ENCODE peak calls at places on chromosomes 11 and 22, in six cellular contexts. E, X, N, K, B and C are unnamed samples.

GRCh38 chr11:72232260-72233055 is 7.9 kb downstream of the INPPL1 start:
- DNase-seq in E (no peak), X (no peak), N (no peak), K (no peak), B (no peak), C (no peak)

GRCh38 chr22:45603631-45604030 is 68.0 kb upstream of the ATXN10 start:
- DNase-seq in E (no peak), X (no peak), N (no peak), K (no peak), B (no peak), C (no peak)

GRCh38 chr11:73267921-73268540 is 4.1 kb upstream of the P2RY6 start:
- DNase-seq in E (no peak), X (no peak), N (no peak), K (no peak), B (no peak), C (no peak)

GRCh38 chr11:13859986-13860385 is 102.5 kb upstream of the SPON1 start:
- DNase-seq in E (no peak), X (no peak), N (no peak), K (no peak), B (no peak), C (no peak)

GRCh38 chr11:16606784-16607674 is 131.4 kb upstream of the C11orf58 start:
- DNase-seq in E (peak), X (no peak), N (no peak), K (no peak), B (no peak), C (no peak)

GRCh38 chr22:44613196-44613595 is 88.8 kb upstream of the PRR5 start:
- DNase-seq in E (no peak), X (no peak), N (no peak), K (no peak), B (no peak), C (no peak)

GRCh38 chr11:59197990-59198389 is 14.7 kb downstream of the MPEG1 start:
- DNase-seq in E (peak), X (peak), N (peak), K (no peak), B (peak), C (peak)

GRCh38 chr11:2584812-2585565 is 114.8 kb downstream of the KCNQ1OT1 start:
- DNase-seq in E (no peak), X (no peak), N (no peak), K (no peak), B (no peak), C (no peak)

GRCh38 chr11:16195659-16196058 is 160.7 kb downstream of the SOX6 start:
- DNase-seq in E (peak), X (no peak), N (no peak), K (no peak), B (peak), C (no peak)

GRCh38 chr11:79263001-79263400 is 177.8 kb downstream of the TENM4 start:
- DNase-seq in E (peak), X (no peak), N (no peak), K (no peak), B (no peak), C (no peak)

GRCh38 chr11:94151903-94152677 is 23.4 kb downstream of the PANX1 start:
- DNase-seq in E (peak), X (no peak), N (no peak), K (no peak), B (peak), C (no peak)

GRCh38 chr22:42270512-42271190 is at the start of gene TCF20:
- DNase-seq in E (peak), X (peak), N (no peak), K (peak), B (peak), C (no peak)

GRCh38 chr11:44079376-44079775 is 13.3 kb downstream of the ACCS start:
- DNase-seq in E (no peak), X (no peak), N (no peak), K (no peak), B (no peak), C (no peak)

GRCh38 chr22:38788417-38788816 is 5.5 kb downstream of the DNAL4 start:
- DNase-seq in E (peak), X (peak), N (peak), K (peak), B (peak), C (peak)

GRCh38 chr11:2256293-2256913 is 14.0 kb downstream of the ASCL2 start:
- DNase-seq in E (no peak), X (no peak), N (no peak), K (no peak), B (no peak), C (no peak)

GRCh38 chr11:92316410-92316809 is 91.8 kb downstream of the FAT3 start:
- DNase-seq in E (no peak), X (no peak), N (no peak), K (no peak), B (no peak), C (no peak)

GRCh38 chr22:44666207-44666585 is 35.8 kb upstream of the PRR5 start:
- DNase-seq in E (no peak), X (no peak), N (no peak), K (no peak), B (no peak), C (no peak)

GRCh38 chr11:44950625-44951472 is at the start of gene TP53I11:
- DNase-seq in E (peak), X (peak), N (no peak), K (peak), B (peak), C (peak)

GRCh38 chr11:70611166-70611565 is 212.8 kb downstream of the CTTN start:
- DNase-seq in E (no peak), X (no peak), N (no peak), K (no peak), B (no peak), C (no peak)

GRCh38 chr11:118412921-118413320 is 11.5 kb downstream of the ATP5MG start:
- DNase-seq in E (no peak), X (no peak), N (no peak), K (no peak), B (no peak), C (no peak)

GRCh38 chr11:95337175-95337957 is 106.4 kb upstream of the SESN3 start:
- DNase-seq in E (peak), X (peak), N (peak), K (peak), B (peak), C (peak)

GRCh38 chr22:31347251-31348008 is 1.3 kb upstream of the PATZ1 start:
- DNase-seq in E (peak), X (peak), N (no peak), K (peak), B (peak), C (no peak)

GRCh38 chr11:103888541-103888951 is 147.9 kb upstream of the DDI1 start:
- DNase-seq in E (no peak), X (no peak), N (no peak), K (no peak), B (no peak), C (no peak)

GRCh38 chr11:119055901-119056300 is 1.1 kb downstream of the HYOU1 start:
- DNase-seq in E (peak), X (no peak), N (no peak), K (no peak), B (peak), C (no peak)

GRCh38 chr11:125070699-125071254 is 7.7 kb downstream of the SLC37A2 start:
- DNase-seq in E (peak), X (peak), N (no peak), K (peak), B (peak), C (peak)

GRCh38 chr11:14908214-14908880 is 16.3 kb upstream of the CYP2R1 start:
- DNase-seq in E (peak), X (no peak), N (no peak), K (peak), B (peak), C (no peak)

GRCh38 chr11:118552341-118552740 is 13.4 kb downstream of the IFT46 start:
- DNase-seq in E (no peak), X (no peak), N (no peak), K (no peak), B (no peak), C (no peak)

GRCh38 chr22:46660604-46661201 is 40.5 kb downstream of the GRAMD4 start:
- DNase-seq in E (no peak), X (no peak), N (no peak), K (peak), B (no peak), C (no peak)

GRCh38 chr11:56521955-56522354 is 21.1 kb downstream of the OR5M11 start:
- DNase-seq in E (no peak), X (no peak), N (no peak), K (no peak), B (no peak), C (no peak)

GRCh38 chr11:44104472-44105294 is 9.2 kb downstream of the EXT2 start:
- DNase-seq in E (no peak), X (no peak), N (no peak), K (no peak), B (peak), C (no peak)

GRCh38 chr11:69575296-69576068 is 65.5 kb upstream of the CCND1 start:
- DNase-seq in E (no peak), X (no peak), N (no peak), K (no peak), B (no peak), C (no peak)

DNA sequence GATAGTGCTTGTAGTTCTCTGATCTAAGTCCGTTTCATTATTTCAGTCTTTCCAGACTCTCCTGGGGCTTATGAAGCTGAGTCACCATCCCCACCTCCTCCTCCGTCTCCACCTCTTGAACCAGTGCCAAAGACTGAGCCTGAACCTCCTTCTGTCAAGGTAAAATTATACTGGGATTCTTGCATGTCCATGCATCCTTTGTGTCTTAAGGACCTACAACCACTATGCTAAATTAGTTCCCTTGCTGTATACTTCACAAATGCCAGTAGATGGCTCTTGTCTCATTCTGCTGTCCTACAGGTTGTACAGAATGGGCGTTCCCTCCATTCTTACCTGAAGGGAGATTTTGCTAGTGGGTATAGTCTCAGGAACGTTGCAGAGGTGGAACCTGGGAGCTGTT is 42.2 kb downstream of the POLD3 start:
- DNase-seq in E (peak), X (peak), N (no peak), K (peak), B (peak), C (peak)
- TF ChIP-seq CTCF in E (peak), X (peak), N (peak), K (no peak), B (peak), C (peak)

GRCh38 chr11:10625982-10626311 is 57.5 kb upstream of the LYVE1 start:
- DNase-seq in E (no peak), X (no peak), N (no peak), K (no peak), B (no peak), C (no peak)

GRCh38 chr11:10627306-10627705 is 58.8 kb upstream of the LYVE1 start:
- DNase-seq in E (no peak), X (no peak), N (no peak), K (no peak), B (no peak), C (no peak)

GRCh38 chr11:10629431-10630002 is 61.1 kb upstream of the LYVE1 start:
- DNase-seq in E (no peak), X (no peak), N (no peak), K (no peak), B (no peak), C (no peak)

GRCh38 chr11:10627816-10628215 is 59.4 kb upstream of the LYVE1 start:
- DNase-seq in E (no peak), X (no peak), N (no peak), K (no peak), B (no peak), C (no peak)

GRCh38 chr11:10628506-10629236 is 60.2 kb upstream of the LYVE1 start:
- DNase-seq in E (no peak), X (no peak), N (no peak), K (no peak), B (no peak), C (no peak)
- H3K4me3 ChIP-seq in E (no peak), X (no peak), N (no peak), K (no peak), B (no peak), C (no peak)

GRCh38 chr11:68257477-68258362 is 14.1 kb downstream of the C11orf24 start:
- DNase-seq in E (peak), X (peak), N (peak), K (peak), B (peak), C (peak)
- TF ChIP-seq CTCF in E (peak), X (peak), N (peak), K (peak), B (peak), C (peak)

GRCh38 chr22:50530857-50531545 is 1.2 kb upstream of the TYMP start:
- DNase-seq in E (peak), X (peak), N (peak), K (peak), B (peak), C (no peak)

GRCh38 chr22:50530280-50530856 is 556 bp upstream of the TYMP start:
- DNase-seq in E (peak), X (peak), N (peak), K (peak), B (peak), C (no peak)

GRCh38 chr22:50532824-50533344 is 3.1 kb upstream of the TYMP start:
- DNase-seq in E (no peak), X (no peak), N (no peak), K (no peak), B (no peak), C (no peak)

GRCh38 chr22:50532353-50532700 is 2.5 kb upstream of the TYMP start:
- DNase-seq in E (no peak), X (no peak), N (no peak), K (no peak), B (no peak), C (no peak)

GRCh38 chr22:50531546-50532352 is 1.9 kb upstream of the TYMP start:
- DNase-seq in E (peak), X (peak), N (no peak), K (peak), B (peak), C (no peak)
- H3K4me3 ChIP-seq in E (peak), X (peak), N (peak), K (peak), B (peak), C (peak)

DNA sequence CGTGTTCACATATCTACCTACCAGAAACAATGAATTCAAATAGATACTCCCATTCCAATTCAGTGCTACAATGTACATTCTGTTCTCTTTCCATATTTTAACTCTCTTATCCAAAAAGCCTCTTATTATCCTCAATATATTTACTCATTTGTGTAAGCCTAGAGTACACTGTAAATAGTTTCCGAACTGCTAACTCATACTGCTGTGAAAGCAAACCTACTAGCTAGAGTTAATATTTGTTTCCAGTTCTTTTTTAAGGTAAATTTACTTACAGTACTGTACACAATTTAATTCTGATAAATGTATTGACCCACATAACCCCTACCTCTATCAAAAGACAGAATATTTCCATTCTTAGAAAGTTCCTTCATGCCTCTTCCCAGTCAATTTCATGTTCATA is 71.8 kb downstream of the GRK3 start:
- DNase-seq in E (no peak), X (no peak), N (no peak), K (no peak), B (no peak), C (no peak)
- TF ChIP-seq CTCF in E (no peak), X (no peak), N (no peak), K (no peak), B (no peak), C (no peak)

GRCh38 chr11:61331636-61332035 is 1.3 kb downstream of the DDB1 start:
- DNase-seq in E (no peak), X (no peak), N (no peak), K (no peak), B (peak), C (no peak)
- H3K4me3 ChIP-seq in E (peak), X (peak), N (peak), K (peak), B (peak), C (peak)

GRCh38 chr22:35173655-35174054 is 83.6 kb upstream of the HMGXB4 start:
- DNase-seq in E (no peak), X (no peak), N (no peak), K (no peak), B (no peak), C (no peak)

GRCh38 chr22:35175392-35175791 is 81.9 kb upstream of the HMGXB4 start:
- DNase-seq in E (no peak), X (no peak), N (no peak), K (no peak), B (no peak), C (no peak)

GRCh38 chr22:35178446-35178845 is 78.8 kb upstream of the HMGXB4 start:
- DNase-seq in E (no peak), X (no peak), N (no peak), K (no peak), B (no peak), C (no peak)

GRCh38 chr22:35174398-35174797 is 82.9 kb upstream of the HMGXB4 start:
- DNase-seq in E (no peak), X (no peak), N (no peak), K (no peak), B (no peak), C (no peak)

GRCh38 chr22:35177811-35178210 is 79.5 kb upstream of the HMGXB4 start:
- DNase-seq in E (no peak), X (no peak), N (no peak), K (no peak), B (no peak), C (no peak)
- TF ChIP-seq CTCF in E (no peak), X (no peak), N (no peak), K (no peak), B (no peak), C (no peak)

GRCh38 chr22:43409046-43409445 is 2.8 kb upstream of the MPPED1 start:
- DNase-seq in E (no peak), X (no peak), N (no peak), K (no peak), B (no peak), C (no peak)
- H3K4me3 ChIP-seq in E (no peak), X (no peak), N (no peak), K (no peak), B (no peak), C (no peak)

DNA sequence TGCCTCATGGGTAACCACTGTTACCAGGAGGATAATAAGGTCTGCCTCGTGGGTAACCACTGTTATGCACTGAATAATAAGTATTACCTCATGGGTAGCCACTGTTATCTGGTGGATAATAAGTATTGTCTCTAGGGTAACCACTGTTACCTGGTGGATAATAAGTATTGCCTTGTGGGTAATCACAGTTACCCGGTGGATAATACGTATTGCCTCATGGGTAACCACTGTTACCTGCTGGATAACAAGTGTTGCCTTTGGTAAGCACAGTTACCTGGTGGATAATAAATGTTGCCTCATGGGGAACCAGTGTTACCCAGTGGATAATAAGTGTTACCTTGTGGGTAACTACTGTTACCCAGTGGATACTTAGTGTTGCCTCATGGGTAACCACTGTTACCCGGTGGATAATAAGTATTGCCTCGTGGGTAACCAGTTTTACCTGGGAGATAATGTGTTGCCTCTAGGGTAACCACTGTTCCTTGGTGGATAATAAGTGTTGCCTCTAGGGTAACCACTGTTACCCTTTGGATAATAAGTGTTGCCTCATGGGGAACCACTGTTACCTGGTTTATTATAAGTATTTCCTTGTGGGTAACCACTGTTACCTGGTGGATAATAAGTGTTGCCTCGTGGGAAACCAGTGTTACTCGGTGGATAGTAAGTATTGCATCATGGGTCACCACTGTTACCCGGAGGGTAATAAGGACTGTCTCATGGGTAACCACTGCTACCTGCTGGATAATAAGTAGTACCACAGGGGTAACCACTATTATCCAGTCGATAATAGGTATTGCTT is 10.6 kb upstream of the NXPE4 start:
- DNase-seq in E (peak), X (no peak), N (no peak), K (no peak), B (peak), C (no peak)
- TF ChIP-seq CTCF in E (peak), X (no peak), N (no peak), K (no peak), B (no peak), C (no peak)